ENCODE peak calls at places on chromosomes 12 and 14, in four cellular contexts. One of them, this sample, is unnamed.
A peak's percentile ranks its signal among the peaks of the same experiment; 100 is the strongest.

GRCh38 chr12:57201631-57202030 is 15.0 kb upstream of the NXPH4 start:
- DNase-seq in GM12878: no peak
- DNase-seq in SK-N-SH: no peak
- DNase-seq in HepG2: no peak
- DNase-seq in this sample: no peak

GRCh38 chr12:79687711-79688270 is 3.0 kb downstream of the PAWR start:
- DNase-seq in HepG2: no peak
- DNase-seq in SK-N-SH: no peak
- DNase-seq in GM12878: no peak
- DNase-seq in this sample: no peak

GRCh38 chr12:17588968-17589367 is 501.0 kb downstream of the RERGL start:
- DNase-seq in GM12878: no peak
- DNase-seq in SK-N-SH: peak; percentile 13
- DNase-seq in HepG2: peak; percentile 2
- DNase-seq in this sample: no peak

GRCh38 chr12:111274820-111275219 is 94.1 kb downstream of the PHETA1 start:
- DNase-seq in SK-N-SH: peak; percentile 81
- DNase-seq in HepG2: no peak
- DNase-seq in GM12878: no peak
- DNase-seq in this sample: no peak

GRCh38 chr14:73452341-73453191 is 5.8 kb downstream of the NUMB start:
- DNase-seq in GM12878: no peak
- DNase-seq in HepG2: no peak
- DNase-seq in SK-N-SH: no peak
- DNase-seq in this sample: peak; percentile 50

GRCh38 chr14:104332634-104333270 is 194.4 kb downstream of the KIF26A start:
- DNase-seq in SK-N-SH: no peak
- DNase-seq in HepG2: no peak
- DNase-seq in GM12878: no peak
- DNase-seq in this sample: no peak

GRCh38 chr12:116381744-116382455 is 104.4 kb upstream of the MED13L start:
- DNase-seq in GM12878: no peak
- DNase-seq in HepG2: no peak
- DNase-seq in SK-N-SH: no peak
- DNase-seq in this sample: no peak

GRCh38 chr12:90515199-90516175 is 439.5 kb downstream of the CCER1 start:
- DNase-seq in GM12878: peak; percentile 44
- DNase-seq in HepG2: no peak
- DNase-seq in SK-N-SH: no peak
- DNase-seq in this sample: no peak

GRCh38 chr12:122793685-122794106 is 19.3 kb downstream of the CCDC62 start:
- DNase-seq in GM12878: no peak
- DNase-seq in SK-N-SH: peak; percentile 74
- DNase-seq in HepG2: peak; percentile 34
- DNase-seq in this sample: peak; percentile 72

GRCh38 chr14:36014236-36014635 is 162.3 kb downstream of the PTCSC3 start:
- DNase-seq in SK-N-SH: no peak
- DNase-seq in GM12878: no peak
- DNase-seq in HepG2: no peak
- DNase-seq in this sample: no peak

GRCh38 chr12:52648012-52648550 is 3.9 kb downstream of the KRT2 start:
- DNase-seq in SK-N-SH: no peak
- DNase-seq in GM12878: no peak
- DNase-seq in HepG2: no peak
- DNase-seq in this sample: no peak

GRCh38 chr12:92506891-92507290 is 195.9 kb upstream of the PLEKHG7 start:
- DNase-seq in SK-N-SH: no peak
- DNase-seq in GM12878: no peak
- DNase-seq in HepG2: no peak
- DNase-seq in this sample: no peak

GRCh38 chr12:85278598-85279448 is 1.2 kb upstream of the ALX1 start:
- DNase-seq in HepG2: no peak
- DNase-seq in SK-N-SH: no peak
- DNase-seq in GM12878: no peak
- DNase-seq in this sample: no peak

GRCh38 chr12:30136661-30137060 is 352.9 kb upstream of the TMTC1 start:
- DNase-seq in GM12878: no peak
- DNase-seq in HepG2: no peak
- DNase-seq in SK-N-SH: no peak
- DNase-seq in this sample: no peak

GRCh38 chr12:30138483-30138882 is 354.7 kb upstream of the TMTC1 start:
- DNase-seq in SK-N-SH: no peak
- DNase-seq in GM12878: no peak
- DNase-seq in HepG2: no peak
- DNase-seq in this sample: no peak

GRCh38 chr12:30134229-30134628 is 350.5 kb upstream of the TMTC1 start:
- DNase-seq in GM12878: no peak
- DNase-seq in HepG2: peak; percentile 24
- DNase-seq in SK-N-SH: no peak
- DNase-seq in this sample: peak; percentile 25
- TF ChIP-seq NFIC in GM12878: no peak
- TF ChIP-seq NFIC in HepG2: no peak
- TF ChIP-seq NFIC in SK-N-SH: no peak
- TF ChIP-seq NFIC in this sample: no peak

DNA sequence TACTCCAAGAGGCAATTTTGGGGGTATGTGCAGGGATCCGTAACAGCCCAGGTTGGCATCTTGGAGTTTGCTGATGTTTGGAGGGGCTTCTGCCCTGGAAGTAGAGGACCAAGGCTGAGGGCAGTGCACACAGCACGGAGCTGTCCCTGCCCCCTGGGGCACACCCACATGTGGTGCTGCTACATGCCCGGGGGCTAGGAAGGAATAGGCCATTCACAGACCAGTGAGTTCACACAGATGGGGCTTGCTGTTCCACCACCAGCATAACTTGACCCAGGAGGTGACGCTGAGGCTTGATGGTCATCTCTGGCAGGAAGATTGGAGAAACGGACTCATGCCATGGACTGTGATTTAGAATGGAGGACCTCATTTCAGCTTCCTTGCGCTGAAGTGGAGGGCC is 231.1 kb upstream of the FKBP4 start:
- DNase-seq in HepG2: no peak
- DNase-seq in SK-N-SH: no peak
- DNase-seq in GM12878: no peak
- DNase-seq in this sample: no peak
- H3K9ac ChIP-seq in HepG2: no peak overlapping the region
- H3K9ac ChIP-seq in SK-N-SH: no peak overlapping the region
- H3K9ac ChIP-seq in GM12878: no peak overlapping the region
- H3K9ac ChIP-seq in this sample: no peak overlapping the region

GRCh38 chr14:103326078-103326477 is 8.0 kb upstream of the EIF5 start:
- DNase-seq in GM12878: no peak
- DNase-seq in HepG2: no peak
- DNase-seq in SK-N-SH: no peak
- DNase-seq in this sample: no peak

GRCh38 chr14:103333754-103334643 is at the start of gene EIF5:
- DNase-seq in HepG2: peak; percentile 94
- DNase-seq in GM12878: peak; percentile 95
- DNase-seq in SK-N-SH: peak; percentile 99
- DNase-seq in this sample: peak; percentile 94

GRCh38 chr14:103332143-103332919 is 1.7 kb upstream of the EIF5 start:
- DNase-seq in HepG2: no peak
- DNase-seq in SK-N-SH: no peak
- DNase-seq in GM12878: no peak
- DNase-seq in this sample: no peak

GRCh38 chr14:103330536-103330935 is 3.5 kb upstream of the EIF5 start:
- DNase-seq in GM12878: no peak
- DNase-seq in HepG2: no peak
- DNase-seq in SK-N-SH: no peak
- DNase-seq in this sample: no peak

GRCh38 chr14:103329421-103330347 is 4.4 kb upstream of the EIF5 start:
- DNase-seq in HepG2: peak; percentile 64
- DNase-seq in SK-N-SH: no peak
- DNase-seq in GM12878: no peak
- DNase-seq in this sample: no peak
- TF ChIP-seq NFIC in HepG2: no peak
- TF ChIP-seq NFIC in SK-N-SH: no peak
- TF ChIP-seq NFIC in GM12878: no peak
- TF ChIP-seq NFIC in this sample: no peak

GRCh38 chr12:100826323-100826722 is 31.7 kb downstream of the ANO4 start:
- DNase-seq in HepG2: peak; percentile 23
- DNase-seq in GM12878: no peak
- DNase-seq in SK-N-SH: no peak
- DNase-seq in this sample: peak; percentile 40
- H3K9ac ChIP-seq in HepG2: no peak overlapping the region
- H3K9ac ChIP-seq in GM12878: no peak overlapping the region
- H3K9ac ChIP-seq in SK-N-SH: no peak overlapping the region
- H3K9ac ChIP-seq in this sample: no peak overlapping the region

GRCh38 chr14:90093942-90094595 is 32.3 kb downstream of the KCNK13 start:
- DNase-seq in HepG2: no peak
- DNase-seq in GM12878: no peak
- DNase-seq in SK-N-SH: no peak
- DNase-seq in this sample: no peak
- TF ChIP-seq NFIC in HepG2: no peak
- TF ChIP-seq NFIC in GM12878: no peak
- TF ChIP-seq NFIC in SK-N-SH: no peak
- TF ChIP-seq NFIC in this sample: no peak